ENCODE peak calls at places on chromosomes 16 and 17, in nine cellular contexts. O, L, A, F, C, Z, S, W and R are unnamed samples.

GRCh38 chr17:42077770-42078169 is 20.5 kb downstream of the ZNF385C start:
- DNase-seq in O (no peak), L (no peak), A (no peak), F (no peak), C (no peak), Z (no peak), S (no peak), W (no peak), R (no peak)

GRCh38 chr16:81107506-81107905 is 11.3 kb upstream of the GCSH start:
- DNase-seq in O (no peak), L (no peak), A (no peak), F (no peak), C (no peak), Z (no peak), S (no peak), W (no peak), R (no peak)

GRCh38 chr17:48593126-48593829 is at the start of gene HOXB5:
- DNase-seq in O (no peak), L (peak; percentile 22), A (no peak), F (peak; percentile 49), C (no peak), Z (no peak), S (peak; percentile 86), W (no peak), R (no peak)

GRCh38 chr17:80886641-80887573 is 104.7 kb upstream of the CHMP6 start:
- DNase-seq in O (no peak), L (no peak), A (peak; percentile 63), F (no peak), C (no peak), Z (no peak), S (no peak), W (no peak), R (no peak)

GRCh38 chr16:54204756-54205155 is 81.8 kb downstream of the IRX3 start:
- DNase-seq in O (no peak), L (no peak), A (no peak), F (no peak), C (no peak), Z (no peak), S (no peak), W (no peak), R (no peak)

GRCh38 chr16:28283798-28284577 is 8.3 kb upstream of the SBK1 start:
- DNase-seq in O (no peak), L (no peak), A (no peak), F (no peak), C (no peak), Z (no peak), S (peak; percentile 52), W (peak; percentile 38), R (no peak)

GRCh38 chr16:52498640-52499039 is 48.3 kb downstream of the TOX3 start:
- DNase-seq in O (no peak), L (no peak), A (no peak), F (no peak), C (no peak), Z (no peak), S (no peak), W (peak; percentile 28), R (no peak)

GRCh38 chr17:13418891-13419290 is 182.8 kb downstream of the HS3ST3A1 start:
- DNase-seq in O (no peak), L (peak; percentile 45), A (no peak), F (no peak), C (no peak), Z (no peak), S (no peak), W (no peak), R (peak; percentile 6)

GRCh38 chr16:28482026-28482425 is 9.8 kb downstream of the CLN3 start:
- DNase-seq in O (no peak), L (no peak), A (peak; percentile 43), F (no peak), C (no peak), Z (no peak), S (no peak), W (no peak), R (no peak)

GRCh38 chr17:63024716-63025115 is 58.7 kb downstream of the TANC2 start:
- DNase-seq in O (peak; percentile 81), L (peak; percentile 42), A (no peak), F (no peak), C (no peak), Z (no peak), S (no peak), W (no peak), R (no peak)

GRCh38 chr16:53609536-53609935 is 94.1 kb downstream of the RPGRIP1L start:
- DNase-seq in O (no peak), L (no peak), A (no peak), F (no peak), C (no peak), Z (no peak), S (no peak), W (no peak), R (no peak)

GRCh38 chr16:79599837-79600635 is 501 bp downstream of the MAF start:
- DNase-seq in O (peak; percentile 35), L (no peak), A (peak; percentile 80), F (peak; percentile 55), C (no peak), Z (peak; percentile 23), S (peak; percentile 84), W (peak; percentile 65), R (peak; percentile 30)

GRCh38 chr17:75108193-75108592 is 1.6 kb upstream of the ARMC7 start:
- DNase-seq in O (no peak), L (no peak), A (no peak), F (no peak), C (no peak), Z (no peak), S (peak; percentile 62), W (no peak), R (no peak)

GRCh38 chr17:36527851-36528250 is 6.8 kb downstream of the MYO19 start:
- DNase-seq in O (no peak), L (no peak), A (no peak), F (no peak), C (no peak), Z (no peak), S (peak; percentile 38), W (no peak), R (no peak)

GRCh38 chr16:10172848-10173655 is 9.2 kb downstream of the GRIN2A start:
- DNase-seq in O (peak; percentile 19), L (no peak), A (no peak), F (no peak), C (no peak), Z (peak; percentile 26), S (peak; percentile 72), W (no peak), R (peak; percentile 43)

GRCh38 chr17:29760771-29761682 is 138.3 kb upstream of the CORO6 start:
- DNase-seq in O (peak; percentile 86), L (peak; percentile 83), A (peak; percentile 75), F (peak; percentile 96), C (peak; percentile 43), Z (peak; percentile 96), S (peak; percentile 91), W (peak; percentile 77), R (peak; percentile 86)

GRCh38 chr16:82720414-82720813 is 93.6 kb downstream of the CDH13 start:
- DNase-seq in O (no peak), L (no peak), A (no peak), F (no peak), C (no peak), Z (no peak), S (no peak), W (no peak), R (no peak)
- TF ChIP-seq CTCF in O (no peak), L (no peak), A (no peak), F (no peak), C (no peak), Z (no peak), S (no peak), W (no peak), R (no peak)

GRCh38 chr17:35088647-35088910 is 25.1 kb upstream of the RFFL start:
- DNase-seq in O (no peak), L (no peak), A (peak; percentile 77), F (no peak), C (no peak), Z (no peak), S (no peak), W (no peak), R (no peak)
- TF ChIP-seq CTCF in O (no peak), L (no peak), A (no peak), F (peak; percentile 7), C (no peak), Z (no peak), S (peak; percentile 35), W (no peak), R (no peak)

GRCh38 chr16:17629936-17630335 is 159.2 kb upstream of the XYLT1 start:
- DNase-seq in O (no peak), L (no peak), A (no peak), F (no peak), C (no peak), Z (no peak), S (no peak), W (no peak), R (no peak)

GRCh38 chr16:17635183-17635582 is 164.4 kb upstream of the XYLT1 start:
- DNase-seq in O (no peak), L (no peak), A (no peak), F (no peak), C (no peak), Z (no peak), S (no peak), W (no peak), R (no peak)

GRCh38 chr16:17638134-17638533 is 167.4 kb upstream of the XYLT1 start:
- DNase-seq in O (no peak), L (no peak), A (no peak), F (no peak), C (no peak), Z (no peak), S (no peak), W (no peak), R (no peak)

GRCh38 chr16:17633146-17633966 is 162.6 kb upstream of the XYLT1 start:
- DNase-seq in O (peak; percentile 13), L (no peak), A (no peak), F (no peak), C (no peak), Z (no peak), S (no peak), W (no peak), R (peak; percentile 1)
- TF ChIP-seq CTCF in O (no peak), L (no peak), A (no peak), F (no peak), C (no peak), Z (no peak), S (no peak), W (no peak), R (no peak)

GRCh38 chr17:32342603-32343325 is 791 bp upstream of the C17orf75 start:
- DNase-seq in O (no peak), L (no peak), A (no peak), F (no peak), C (no peak), Z (no peak), S (no peak), W (no peak), R (no peak)

GRCh38 chr17:32335647-32336046 is 6.3 kb downstream of the C17orf75 start:
- DNase-seq in O (peak; percentile 97), L (peak; percentile 58), A (no peak), F (no peak), C (no peak), Z (no peak), S (peak; percentile 7), W (no peak), R (no peak)

GRCh38 chr17:32345953-32346600 is 3.9 kb upstream of the ZNF207 start:
- DNase-seq in O (no peak), L (no peak), A (no peak), F (no peak), C (no peak), Z (no peak), S (no peak), W (no peak), R (no peak)

GRCh38 chr17:32341857-32342602 is at the start of gene C17orf75:
- DNase-seq in O (peak; percentile 75), L (peak; percentile 70), A (peak; percentile 95), F (peak; percentile 86), C (no peak), Z (peak; percentile 90), S (peak; percentile 96), W (peak; percentile 88), R (peak; percentile 76)

GRCh38 chr17:32341141-32341856 is 674 bp downstream of the C17orf75 start:
- DNase-seq in O (no peak), L (no peak), A (no peak), F (peak; percentile 61), C (no peak), Z (peak; percentile 68), S (no peak), W (no peak), R (peak; percentile 26)
- TF ChIP-seq CTCF in O (peak; percentile 32), L (no peak), A (no peak), F (no peak), C (no peak), Z (peak; percentile 24), S (peak; percentile 48), W (peak; percentile 21), R (peak; percentile 11)